ENCODE peak calls at places on chromosomes 2 and 18, in five cellular contexts. W is memory B cell, E is amniotic stem cell, U is iris pigment epithelial cell, K is RKO. V is an unnamed sample.
A peak's percentile ranks its signal among the peaks of the same experiment; 100 is the strongest.

GRCh38 chr2:209411718-209412117 is 12.1 kb upstream of the MAP2 start:
- DNase-seq in W (no peak), E (no peak), U (no peak), K (peak; percentile 5), V (no peak)

GRCh38 chr2:28094794-28095193 is 204.3 kb downstream of the BABAM2 start:
- DNase-seq in W (no peak), E (no peak), U (no peak), K (no peak), V (no peak)

GRCh38 chr2:209629622-209630021 is 142.0 kb upstream of the UNC80 start:
- DNase-seq in W (no peak), E (peak; percentile 20), U (peak; percentile 73), K (no peak), V (no peak)

GRCh38 chr2:72933646-72934151 is 16.4 kb downstream of the EMX1 start:
- DNase-seq in W (no peak), E (no peak), U (no peak), K (no peak), V (no peak)

GRCh38 chr2:132667716-132668115 is 2.3 kb downstream of the LYPD1 start:
- DNase-seq in W (no peak), E (no peak), U (no peak), K (no peak), V (no peak)

GRCh38 chr2:200847268-200847667 is 17.2 kb downstream of the CLK1 start:
- DNase-seq in W (no peak), E (no peak), U (no peak), K (no peak), V (no peak)

GRCh38 chr2:239745790-239746308 is 279.3 kb downstream of the NDUFA10 start:
- DNase-seq in W (no peak), E (no peak), U (no peak), K (no peak), V (no peak)

GRCh38 chr18:46578987-46579386 is 78.0 kb downstream of the LOXHD1 start:
- DNase-seq in W (no peak), E (no peak), U (no peak), K (no peak), V (no peak)

GRCh38 chr2:65939687-65940086 is 495.2 kb upstream of the MEIS1 start:
- DNase-seq in W (no peak), E (no peak), U (no peak), K (no peak), V (no peak)

GRCh38 chr2:69572640-69573039 is 70.9 kb downstream of the AAK1 start:
- DNase-seq in W (no peak), E (no peak), U (peak; percentile 36), K (no peak), V (no peak)

GRCh38 chr2:73970850-73971471 is 13.7 kb upstream of the TET3 start:
- DNase-seq in W (no peak), E (no peak), U (no peak), K (no peak), V (peak; percentile 23)

GRCh38 chr2:161096336-161096735 is 63.9 kb upstream of the TANK start:
- DNase-seq in W (no peak), E (no peak), U (peak; percentile 30), K (no peak), V (no peak)

GRCh38 chr2:222672068-222672401 is 577 bp downstream of the MOGAT1 start:
- DNase-seq in W (no peak), E (no peak), U (no peak), K (no peak), V (no peak)

GRCh38 chr2:104820126-104820525 is 33.8 kb upstream of the POU3F3 start:
- DNase-seq in W (no peak), E (no peak), U (no peak), K (no peak), V (peak; percentile 4)

GRCh38 chr2:128319773-128320608 is 1.3 kb upstream of the HS6ST1 start:
- DNase-seq in W (no peak), E (no peak), U (no peak), K (no peak), V (no peak)

GRCh38 chr2:98743835-98744234 is 12.9 kb upstream of the MGAT4A start:
- DNase-seq in W (no peak), E (no peak), U (no peak), K (no peak), V (no peak)

GRCh38 chr2:107635883-107636282 is 190.8 kb upstream of the RGPD4 start:
- DNase-seq in W (no peak), E (no peak), U (peak; percentile 92), K (peak; percentile 4), V (no peak)

GRCh38 chr18:3455938-3456685 is 6.1 kb downstream of the TGIF1 start:
- DNase-seq in W (no peak), E (no peak), U (peak; percentile 52), K (no peak), V (no peak)

GRCh38 chr18:26941608-26942007 is 76.1 kb upstream of the AQP4 start:
- DNase-seq in W (no peak), E (no peak), U (no peak), K (no peak), V (peak; percentile 16)

GRCh38 chr18:36176739-36177138 is 10.6 kb upstream of the MOCOS start:
- DNase-seq in W (no peak), E (no peak), U (peak; percentile 31), K (no peak), V (no peak)

GRCh38 chr2:165275932-165276331 is 36.7 kb downstream of the SCN2A start:
- DNase-seq in W (no peak), E (no peak), U (no peak), K (no peak), V (no peak)

GRCh38 chr2:237431372-237431771 is 17.4 kb upstream of the COL6A3 start:
- DNase-seq in W (no peak), E (no peak), U (peak; percentile 78), K (peak; percentile 35), V (no peak)

GRCh38 chr2:239018291-239019192 is 170.7 kb downstream of the TWIST2 start:
- DNase-seq in W (no peak), E (no peak), U (no peak), K (no peak), V (no peak)